ENCODE peak calls at places on chromosomes 3 and 15, in four cellular contexts. S is NCI-H1436, W is NCI-H2029, Y is A172. Q is an unnamed sample.

GRCh38 chr3:140233702-140234101 is 298.7 kb downstream of the CLSTN2 start:
- DNase-seq in S (no peak), Y (no peak), W (no peak), Q (no peak)

GRCh38 chr3:101665851-101666250 is 11.1 kb downstream of the ZBTB11 start:
- DNase-seq in S (no peak), Y (no peak), W (no peak), Q (no peak)

GRCh38 chr15:80693682-80694623 is 1.2 kb upstream of the ABHD17C start:
- DNase-seq in S (no peak), W (no peak), Y (no peak), Q (no peak)

GRCh38 chr3:56775931-56776461 is 25.8 kb downstream of the ARHGEF3 start:
- DNase-seq in S (no peak), Y (no peak), W (no peak), Q (no peak)

GRCh38 chr15:45720183-45720582 is 85.4 kb downstream of the SQOR start:
- DNase-seq in Y (no peak), S (no peak), W (no peak), Q (no peak)

GRCh38 chr3:122167630-122168029 is 15.8 kb upstream of the CASR start:
- DNase-seq in S (no peak), Y (no peak), W (no peak), Q (no peak)

GRCh38 chr3:125512135-125512920 is 7.7 kb downstream of the SNX4 start:
- DNase-seq in Y (peak; percentile 56), S (no peak), W (no peak), Q (no peak)

GRCh38 chr15:43749690-43750345 is 3.6 kb downstream of the PDIA3 start:
- DNase-seq in S (no peak), W (no peak), Y (no peak), Q (peak; percentile 51)

GRCh38 chr3:64393193-64393592 is 167.9 kb upstream of the PRICKLE2 start:
- DNase-seq in W (no peak), S (no peak), Y (no peak), Q (no peak)

GRCh38 chr3:43505351-43505750 is 116.5 kb downstream of the ANO10 start:
- DNase-seq in Y (peak; percentile 4), S (no peak), W (no peak), Q (no peak)

GRCh38 chr3:53005338-53005737 is 40.5 kb downstream of the SFMBT1 start:
- DNase-seq in W (no peak), S (no peak), Y (no peak), Q (no peak)

GRCh38 chr3:172321035-172321434 is 127.2 kb downstream of the GHSR start:
- DNase-seq in Y (no peak), W (no peak), S (no peak), Q (no peak)

GRCh38 chr15:77069521-77070121 is 1.3 kb downstream of the TSPAN3 start:
- DNase-seq in W (peak; percentile 26), Y (no peak), S (no peak), Q (peak; percentile 56)

GRCh38 chr3:172524611-172525010 is 1.4 kb upstream of the TNFSF10 start:
- DNase-seq in W (no peak), S (no peak), Y (no peak), Q (no peak)

GRCh38 chr15:60002528-60003218 is 1.4 kb upstream of the FOXB1 start:
- DNase-seq in W (no peak), Y (no peak), S (no peak), Q (no peak)

GRCh38 chr15:37096878-37097568 is 3.3 kb downstream of the MEIS2 start:
- DNase-seq in S (no peak), Y (no peak), W (no peak), Q (no peak)

GRCh38 chr3:151155409-151156128 is 47.4 kb downstream of the GPR171 start:
- DNase-seq in S (no peak), W (no peak), Y (no peak), Q (no peak)

GRCh38 chr15:80026754-80027153 is 32.7 kb upstream of the ZFAND6 start:
- DNase-seq in W (no peak), Y (no peak), S (no peak), Q (no peak)

GRCh38 chr15:31387483-31388118 is 61.0 kb downstream of the KLF13 start:
- DNase-seq in Y (peak; percentile 34), W (peak; percentile 53), S (no peak), Q (no peak)

GRCh38 chr3:172613845-172614244 is 90.6 kb upstream of the TNFSF10 start:
- DNase-seq in S (no peak), Y (no peak), W (no peak), Q (no peak)

GRCh38 chr3:21901504-21901903 is 150.5 kb upstream of the ZNF385D start:
- DNase-seq in W (no peak), S (no peak), Y (no peak), Q (no peak)

GRCh38 chr3:133295199-133295901 is 104.5 kb upstream of the BFSP2 start:
- DNase-seq in Y (peak; percentile 74), S (peak; percentile 81), W (peak; percentile 70), Q (no peak)

GRCh38 chr3:105436687-105437086 is 70.0 kb downstream of the ALCAM start:
- DNase-seq in W (no peak), S (no peak), Y (no peak), Q (no peak)

GRCh38 chr3:183811638-183812037 is 13.7 kb downstream of the MAP6D1 start:
- DNase-seq in W (no peak), Y (no peak), S (no peak), Q (no peak)

GRCh38 chr3:161403251-161403650 is 31.9 kb upstream of the SPTSSB start:
- DNase-seq in W (no peak), S (no peak), Y (peak; percentile 32), Q (no peak)

GRCh38 chr15:82922737-82923136 is 29.8 kb downstream of the HOMER2 start:
- DNase-seq in S (no peak), W (no peak), Y (no peak), Q (no peak)

GRCh38 chr15:83372434-83372873 is 74.7 kb upstream of the SH3GL3 start:
- DNase-seq in S (no peak), Y (peak; percentile 62), W (no peak), Q (no peak)

GRCh38 chr15:89640245-89640644 is 15.0 kb downstream of the KIF7 start:
- DNase-seq in W (no peak), Y (no peak), S (no peak), Q (no peak)

GRCh38 chr3:57397175-57398026 is 104.9 kb upstream of the ASB14 start:
- DNase-seq in Y (peak; percentile 63), S (peak; percentile 13), W (peak; percentile 39), Q (no peak)

GRCh38 chr3:134366928-134367352 is 7.3 kb downstream of the AMOTL2 start:
- DNase-seq in S (no peak), Y (no peak), W (no peak), Q (no peak)

Q was measured in lower lobe of right lung.